ENCODE peak calls at places on chromosomes 11 and 22, in seven cellular contexts. B is spleen; C is Ammon's horn; R is MM.1S; T is activated naive CD4-positive, alpha-beta T cell treated with anti-CD3 and anti-CD28 coated beads, Interleukin-2, amount 50 U/mL, for 72 hours; U is NCI-H1092; F is HTR-8/SVneo. L is an unnamed sample.

GRCh38 chr22:37088108-37088605 is 21.4 kb downstream of the TMPRSS6 start:
- DNase-seq in T (no peak), R (no peak), U (no peak), C (no peak), B (no peak), F (no peak), L (no peak)

GRCh38 chr11:57751676-57752253 is at the start of gene BTBD18:
- DNase-seq in B (no peak), U (no peak), C (peak), F (peak), R (no peak), T (no peak), L (peak)

GRCh38 chr11:75161506-75161905 is 10.6 kb downstream of the SLCO2B1 start:
- DNase-seq in B (no peak), U (no peak), C (no peak), T (no peak), R (no peak), F (no peak), L (no peak)

GRCh38 chr11:44127130-44127529 is 31.7 kb downstream of the EXT2 start:
- DNase-seq in B (no peak), F (no peak), T (no peak), R (no peak), U (no peak), C (no peak), L (no peak)

GRCh38 chr11:71458146-71459070 is 5.4 kb downstream of the NADSYN1 start:
- DNase-seq in T (no peak), U (no peak), C (no peak), F (no peak), B (peak), R (no peak), L (no peak)

GRCh38 chr22:46035742-46036557 is 59.0 kb upstream of the WNT7B start:
- DNase-seq in U (peak), B (peak), T (peak), F (peak), R (peak), C (peak), L (peak)

GRCh38 chr11:66345316-66345649 is 379 bp upstream of the BRMS1 start:
- DNase-seq in U (no peak), T (no peak), B (no peak), R (no peak), F (no peak), C (no peak), L (no peak)

GRCh38 chr11:59204736-59205135 is 8.0 kb downstream of the MPEG1 start:
- DNase-seq in R (no peak), C (no peak), T (no peak), F (no peak), B (no peak), U (no peak), L (no peak)

GRCh38 chr11:13368041-13368446 is 90.5 kb downstream of the BMAL1 start:
- DNase-seq in C (peak), U (no peak), F (peak), R (no peak), T (no peak), B (no peak), L (no peak)

GRCh38 chr22:39966522-39966921 is 6.3 kb downstream of the TMA7B start:
- DNase-seq in F (no peak), U (no peak), R (no peak), C (no peak), T (no peak), B (no peak), L (no peak)

GRCh38 chr11:9760180-9760550 is 96.3 kb downstream of the SWAP70 start:
- DNase-seq in T (no peak), B (no peak), R (no peak), U (no peak), C (peak), F (no peak), L (peak)

GRCh38 chr11:46914363-46914762 is 4.0 kb downstream of the LRP4 start:
- DNase-seq in U (no peak), F (no peak), C (no peak), B (no peak), T (no peak), R (no peak), L (no peak)

L was measured in right cardiac atrium.